ENCODE peak calls at places on chromosomes 4 and X, in eight cellular contexts. C is GM13977, Z is adipocyte, T is ascending aorta, H is NCI-H2171, G is endothelial cell, M is GM23338, B is NCI-H1092. W is an unnamed sample.

GRCh38 chr4:154030152-154030551 is 241.3 kb upstream of the SFRP2 start:
- DNase-seq in M (no peak), Z (no peak), H (no peak), B (no peak), G (no peak), T (no peak), C (no peak), W (no peak)

GRCh38 chrX:40423299-40423698 is 157.5 kb upstream of the ATP6AP2 start:
- DNase-seq in T (no peak), M (no peak), H (no peak), B (no peak), G (no peak), C (no peak), Z (no peak), W (no peak)

GRCh38 chr4:122672091-122672490 is 51.2 kb upstream of the IL21 start:
- DNase-seq in H (no peak), M (no peak), T (no peak), Z (no peak), C (no peak), B (no peak), G (no peak), W (no peak)

GRCh38 chr4:40180356-40180755 is 16.5 kb upstream of the RHOH start:
- DNase-seq in M (no peak), H (no peak), Z (peak; percentile 67), T (no peak), C (no peak), B (no peak), G (no peak), W (peak; percentile 87)

GRCh38 chr4:131509521-131509920 is 1639.6 kb upstream of the PCDH10 start:
- DNase-seq in M (no peak), C (no peak), B (no peak), Z (peak; percentile 86), H (no peak), G (no peak), T (no peak), W (no peak)

GRCh38 chr4:142558851-142559250 is 287.2 kb downstream of the INPP4B start:
- DNase-seq in M (no peak), T (no peak), Z (peak; percentile 51), C (no peak), H (no peak), G (no peak), B (no peak), W (peak; percentile 69)

GRCh38 chrX:9534686-9535085 is 69.8 kb downstream of the TBL1X start:
- DNase-seq in B (no peak), G (no peak), H (no peak), T (no peak), C (no peak), M (no peak), Z (peak; percentile 77), W (peak; percentile 62)

GRCh38 chr4:158297866-158298265 is 87.6 kb downstream of the TMEM144 start:
- DNase-seq in T (no peak), C (no peak), M (no peak), H (no peak), B (no peak), Z (no peak), G (no peak), W (no peak)

GRCh38 chr4:156971168-156971601 is 414 bp downstream of the PDGFC start:
- DNase-seq in H (no peak), C (peak; percentile 32), G (peak; percentile 18), T (peak; percentile 67), Z (no peak), B (no peak), M (peak; percentile 47), W (no peak)

GRCh38 chrX:137930562-137930961 is 364.6 kb downstream of the ZIC3 start:
- DNase-seq in C (no peak), B (no peak), T (no peak), G (no peak), H (no peak), Z (no peak), M (no peak), W (no peak)

GRCh38 chr4:97153042-97153441 is 990.2 kb downstream of the STPG2 start:
- DNase-seq in H (no peak), G (no peak), B (no peak), C (no peak), M (peak; percentile 62), T (no peak), Z (peak; percentile 3), W (no peak)

GRCh38 chr4:1058198-1058996 is 47.0 kb downstream of the FGFRL1 start:
- DNase-seq in H (no peak), M (no peak), G (no peak), C (no peak), T (peak; percentile 51), B (no peak), Z (no peak), W (peak; percentile 47)

GRCh38 chr4:152309418-152309817 is 226.5 kb downstream of the FBXW7 start:
- DNase-seq in H (no peak), G (no peak), B (peak; percentile 31), C (no peak), T (no peak), Z (no peak), M (no peak), W (peak; percentile 55)

GRCh38 chrX:150683536-150684146 is 9.6 kb upstream of the MTMR1 start:
- DNase-seq in C (peak; percentile 54), H (no peak), Z (peak; percentile 71), M (peak; percentile 79), G (peak; percentile 8), B (peak; percentile 8), T (no peak), W (peak; percentile 54)

GRCh38 chr4:56434599-56435000 is 815 bp downstream of the PPAT start:
- DNase-seq in T (no peak), C (peak; percentile 58), M (no peak), G (no peak), H (no peak), Z (peak; percentile 74), B (peak; percentile 58), W (no peak)

GRCh38 chrX:150438165-150438564 is 75.0 kb downstream of the MAMLD1 start:
- DNase-seq in C (no peak), M (no peak), B (no peak), H (no peak), G (no peak), Z (peak; percentile 35), T (no peak), W (peak; percentile 58)

GRCh38 chrX:34557733-34558132 is 99.4 kb downstream of the TMEM47 start:
- DNase-seq in H (no peak), M (peak; percentile 86), T (no peak), B (no peak), G (no peak), Z (no peak), C (no peak), W (no peak)

GRCh38 chr4:11618666-11619282 is 190.1 kb upstream of the HS3ST1 start:
- DNase-seq in T (no peak), B (no peak), M (no peak), G (no peak), H (no peak), Z (no peak), C (no peak), W (no peak)

GRCh38 chr4:83255584-83255983 is 29.0 kb downstream of the COQ2 start:
- DNase-seq in Z (peak; percentile 59), M (no peak), H (no peak), T (no peak), B (no peak), G (no peak), C (no peak), W (peak; percentile 96)

GRCh38 chr4:23981328-23981727 is 91.5 kb upstream of the PPARGC1A start:
- DNase-seq in B (no peak), Z (no peak), C (no peak), M (no peak), H (no peak), T (no peak), G (no peak), W (peak; percentile 14)

GRCh38 chrX:133670394-133670793 is 255.1 kb upstream of the GPC4 start:
- DNase-seq in C (peak; percentile 40), T (no peak), H (peak; percentile 17), B (no peak), Z (peak; percentile 71), G (peak; percentile 11), M (peak; percentile 59), W (peak; percentile 28)

GRCh38 chrX:112536544-112536943 is 143.2 kb downstream of the LHFPL1 start:
- DNase-seq in C (no peak), H (no peak), G (no peak), Z (no peak), T (no peak), B (no peak), M (peak; percentile 80), W (no peak)

GRCh38 chr4:82777857-82778525 is 20.6 kb downstream of the SCD5 start:
- DNase-seq in Z (no peak), C (no peak), H (no peak), M (no peak), G (no peak), T (no peak), B (no peak), W (no peak)

GRCh38 chr4:129239088-129239487 is 143.1 kb downstream of the C4orf33 start:
- DNase-seq in B (no peak), M (no peak), T (no peak), H (no peak), C (no peak), G (no peak), Z (peak; percentile 45), W (no peak)

GRCh38 chrX:155632424-155633100 is 19.8 kb upstream of the TMLHE start:
- DNase-seq in M (no peak), T (no peak), G (no peak), Z (peak; percentile 7), H (no peak), C (no peak), B (no peak), W (peak; percentile 8)

GRCh38 chr4:127469575-127470289 is 163.0 kb upstream of the INTU start:
- DNase-seq in M (no peak), H (no peak), C (no peak), Z (no peak), B (no peak), T (no peak), G (no peak), W (no peak)

GRCh38 chr4:171334549-171334948 is 478.7 kb upstream of the GALNTL6 start:
- DNase-seq in T (no peak), H (no peak), G (no peak), Z (no peak), B (no peak), M (no peak), C (no peak), W (no peak)

GRCh38 chr4:184473515-184474260 is 662 bp downstream of the IRF2 start:
- DNase-seq in Z (peak; percentile 59), G (peak; percentile 48), M (peak; percentile 61), T (peak; percentile 67), C (peak; percentile 69), H (no peak), B (no peak), W (peak; percentile 58)

GRCh38 chr4:110058677-110059076 is 139.7 kb downstream of the ELOVL6 start:
- DNase-seq in M (no peak), T (no peak), H (no peak), Z (no peak), B (no peak), C (no peak), G (no peak), W (no peak)

GRCh38 chrX:38166478-38167083 is 54.1 kb downstream of the SRPX start:
- DNase-seq in M (peak; percentile 51), H (peak; percentile 15), B (no peak), Z (peak; percentile 75), C (peak; percentile 23), G (no peak), T (no peak), W (peak; percentile 23)